ENCODE peak calls at places on chromosomes 1 and 21, in six cellular contexts. One of them, this sample, is unnamed.

GRCh38 chr1:54698346-54698745 is 17.3 kb upstream of the TTC4 start:
- DNase-seq in naive thymus-derived CD4-positive, alpha-beta T cell: no peak
- DNase-seq in cardiac muscle cell: no peak
- DNase-seq in WERI-Rb-1: no peak
- DNase-seq in stomach: no peak
- DNase-seq in transverse colon: no peak
- DNase-seq in this sample: no peak

GRCh38 chr1:116375884-116376733 is 3.1 kb downstream of the ATP1A1 start:
- DNase-seq in naive thymus-derived CD4-positive, alpha-beta T cell: peak
- DNase-seq in cardiac muscle cell: peak
- DNase-seq in WERI-Rb-1: peak
- DNase-seq in stomach: peak
- DNase-seq in transverse colon: peak
- DNase-seq in this sample: peak

GRCh38 chr1:9909222-9910046 is 635 bp downstream of the CTNNBIP1 start:
- DNase-seq in naive thymus-derived CD4-positive, alpha-beta T cell: peak
- DNase-seq in cardiac muscle cell: no peak
- DNase-seq in WERI-Rb-1: no peak
- DNase-seq in stomach: peak
- DNase-seq in transverse colon: peak
- DNase-seq in this sample: no peak

GRCh38 chr1:180611016-180611930 is 20.5 kb upstream of the XPR1 start:
- DNase-seq in naive thymus-derived CD4-positive, alpha-beta T cell: no peak
- DNase-seq in cardiac muscle cell: no peak
- DNase-seq in WERI-Rb-1: no peak
- DNase-seq in stomach: no peak
- DNase-seq in transverse colon: no peak
- DNase-seq in this sample: no peak

GRCh38 chr1:194118086-194118485 is 931.7 kb upstream of the B3GALT2 start:
- DNase-seq in naive thymus-derived CD4-positive, alpha-beta T cell: no peak
- DNase-seq in cardiac muscle cell: no peak
- DNase-seq in WERI-Rb-1: no peak
- DNase-seq in stomach: no peak
- DNase-seq in transverse colon: no peak
- DNase-seq in this sample: no peak

GRCh38 chr1:167439301-167439988 is 78.9 kb downstream of the CD247 start:
- DNase-seq in naive thymus-derived CD4-positive, alpha-beta T cell: no peak
- DNase-seq in cardiac muscle cell: peak
- DNase-seq in WERI-Rb-1: peak
- DNase-seq in stomach: no peak
- DNase-seq in transverse colon: no peak
- DNase-seq in this sample: no peak

GRCh38 chr1:111399792-111400610 is 27.5 kb downstream of the OVGP1 start:
- DNase-seq in naive thymus-derived CD4-positive, alpha-beta T cell: peak
- DNase-seq in cardiac muscle cell: peak
- DNase-seq in WERI-Rb-1: peak
- DNase-seq in stomach: peak
- DNase-seq in transverse colon: peak
- DNase-seq in this sample: no peak

GRCh38 chr1:172990598-172991215 is 60.0 kb downstream of the TNFSF18 start:
- DNase-seq in naive thymus-derived CD4-positive, alpha-beta T cell: no peak
- DNase-seq in cardiac muscle cell: no peak
- DNase-seq in WERI-Rb-1: no peak
- DNase-seq in stomach: no peak
- DNase-seq in transverse colon: no peak
- DNase-seq in this sample: no peak

GRCh38 chr1:157045251-157046218 is at the start of gene ARHGEF11:
- DNase-seq in naive thymus-derived CD4-positive, alpha-beta T cell: peak
- DNase-seq in cardiac muscle cell: peak
- DNase-seq in WERI-Rb-1: peak
- DNase-seq in stomach: peak
- DNase-seq in transverse colon: peak
- DNase-seq in this sample: peak

GRCh38 chr1:246035060-246035531 is 472.0 kb downstream of the SMYD3 start:
- DNase-seq in naive thymus-derived CD4-positive, alpha-beta T cell: no peak
- DNase-seq in cardiac muscle cell: no peak
- DNase-seq in WERI-Rb-1: no peak
- DNase-seq in stomach: no peak
- DNase-seq in transverse colon: no peak
- DNase-seq in this sample: no peak

GRCh38 chr21:35159881-35160280 is 110.8 kb upstream of the RUNX1 start:
- DNase-seq in naive thymus-derived CD4-positive, alpha-beta T cell: no peak
- DNase-seq in cardiac muscle cell: no peak
- DNase-seq in WERI-Rb-1: no peak
- DNase-seq in stomach: no peak
- DNase-seq in transverse colon: no peak
- DNase-seq in this sample: no peak

GRCh38 chr1:147630447-147630846 is 39.9 kb downstream of the ACP6 start:
- DNase-seq in naive thymus-derived CD4-positive, alpha-beta T cell: no peak
- DNase-seq in cardiac muscle cell: no peak
- DNase-seq in WERI-Rb-1: no peak
- DNase-seq in stomach: no peak
- DNase-seq in transverse colon: no peak
- DNase-seq in this sample: no peak

GRCh38 chr21:33674226-33674625 is 31.9 kb downstream of the ITSN1 start:
- DNase-seq in naive thymus-derived CD4-positive, alpha-beta T cell: no peak
- DNase-seq in cardiac muscle cell: no peak
- DNase-seq in WERI-Rb-1: no peak
- DNase-seq in stomach: no peak
- DNase-seq in transverse colon: no peak
- DNase-seq in this sample: no peak

GRCh38 chr1:3135746-3136455 is 66.9 kb downstream of the PRDM16 start:
- DNase-seq in naive thymus-derived CD4-positive, alpha-beta T cell: no peak
- DNase-seq in cardiac muscle cell: no peak
- DNase-seq in WERI-Rb-1: no peak
- DNase-seq in stomach: peak
- DNase-seq in transverse colon: no peak
- DNase-seq in this sample: no peak

GRCh38 chr21:31338892-31339368 is 5.1 kb downstream of the TIAM1 start:
- DNase-seq in naive thymus-derived CD4-positive, alpha-beta T cell: no peak
- DNase-seq in cardiac muscle cell: no peak
- DNase-seq in WERI-Rb-1: no peak
- DNase-seq in stomach: no peak
- DNase-seq in transverse colon: no peak
- DNase-seq in this sample: no peak
- H3K27ac ChIP-seq in naive thymus-derived CD4-positive, alpha-beta T cell: no peak
- H3K27ac ChIP-seq in cardiac muscle cell: no peak
- H3K27ac ChIP-seq in WERI-Rb-1: no peak
- H3K27ac ChIP-seq in stomach: no peak
- H3K27ac ChIP-seq in transverse colon: no peak
- H3K27ac ChIP-seq in this sample: no peak

GRCh38 chr1:219085988-219086387 is 87.7 kb upstream of the LYPLAL1 start:
- DNase-seq in naive thymus-derived CD4-positive, alpha-beta T cell: no peak
- DNase-seq in cardiac muscle cell: no peak
- DNase-seq in WERI-Rb-1: no peak
- DNase-seq in stomach: no peak
- DNase-seq in transverse colon: no peak
- DNase-seq in this sample: no peak

GRCh38 chr1:219090618-219091017 is 83.1 kb upstream of the LYPLAL1 start:
- DNase-seq in naive thymus-derived CD4-positive, alpha-beta T cell: no peak
- DNase-seq in cardiac muscle cell: no peak
- DNase-seq in WERI-Rb-1: no peak
- DNase-seq in stomach: no peak
- DNase-seq in transverse colon: no peak
- DNase-seq in this sample: no peak

GRCh38 chr1:219092206-219092605 is 81.5 kb upstream of the LYPLAL1 start:
- DNase-seq in naive thymus-derived CD4-positive, alpha-beta T cell: no peak
- DNase-seq in cardiac muscle cell: no peak
- DNase-seq in WERI-Rb-1: no peak
- DNase-seq in stomach: no peak
- DNase-seq in transverse colon: no peak
- DNase-seq in this sample: peak

GRCh38 chr1:219086956-219087469 is 86.7 kb upstream of the LYPLAL1 start:
- DNase-seq in naive thymus-derived CD4-positive, alpha-beta T cell: no peak
- DNase-seq in cardiac muscle cell: no peak
- DNase-seq in WERI-Rb-1: no peak
- DNase-seq in stomach: no peak
- DNase-seq in transverse colon: no peak
- DNase-seq in this sample: no peak

GRCh38 chr1:219088778-219089557 is 84.7 kb upstream of the LYPLAL1 start:
- DNase-seq in naive thymus-derived CD4-positive, alpha-beta T cell: no peak
- DNase-seq in cardiac muscle cell: no peak
- DNase-seq in WERI-Rb-1: no peak
- DNase-seq in stomach: peak
- DNase-seq in transverse colon: peak
- DNase-seq in this sample: peak
- H3K27ac ChIP-seq in naive thymus-derived CD4-positive, alpha-beta T cell: no peak
- H3K27ac ChIP-seq in cardiac muscle cell: no peak
- H3K27ac ChIP-seq in WERI-Rb-1: no peak
- H3K27ac ChIP-seq in stomach: no peak
- H3K27ac ChIP-seq in transverse colon: no peak
- H3K27ac ChIP-seq in this sample: peak

GRCh38 chr1:76278711-76279386 is 204.3 kb downstream of the ST6GALNAC3 start:
- DNase-seq in naive thymus-derived CD4-positive, alpha-beta T cell: no peak
- DNase-seq in cardiac muscle cell: no peak
- DNase-seq in WERI-Rb-1: peak
- DNase-seq in stomach: no peak
- DNase-seq in transverse colon: no peak
- DNase-seq in this sample: no peak
- H3K27ac ChIP-seq in naive thymus-derived CD4-positive, alpha-beta T cell: no peak
- H3K27ac ChIP-seq in cardiac muscle cell: peak
- H3K27ac ChIP-seq in WERI-Rb-1: peak
- H3K27ac ChIP-seq in stomach: no peak
- H3K27ac ChIP-seq in transverse colon: no peak
- H3K27ac ChIP-seq in this sample: no peak

DNA sequence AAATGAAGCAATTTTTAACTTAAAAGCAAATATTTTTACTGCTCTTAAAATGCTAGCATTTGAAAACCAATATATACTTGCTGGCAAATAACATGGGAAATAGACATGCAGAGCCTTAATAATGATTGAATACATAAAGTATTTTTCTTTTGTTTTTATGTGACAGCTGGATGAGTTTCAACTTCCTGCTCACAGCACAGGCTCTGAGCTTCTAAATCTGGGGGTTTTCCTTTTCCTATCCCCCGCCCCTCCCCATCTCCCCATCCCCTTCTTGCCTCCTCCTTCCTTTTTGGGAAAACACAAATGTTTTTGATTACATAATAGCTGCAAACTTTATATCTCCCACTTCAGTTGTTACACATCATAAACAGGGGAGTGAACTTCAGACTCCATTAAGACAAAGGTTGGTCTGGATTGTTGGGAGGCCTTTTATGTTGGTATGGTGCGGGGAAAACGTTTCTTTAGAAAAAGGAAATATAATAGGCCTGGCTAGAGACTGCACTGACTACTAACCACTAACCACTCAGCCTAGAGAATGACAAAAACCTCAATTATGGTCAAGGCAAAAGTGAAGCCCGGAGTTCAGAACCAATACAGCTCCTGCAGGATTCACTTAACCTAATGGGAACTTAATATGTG is 116.1 kb upstream of the GORAB start:
- DNase-seq in naive thymus-derived CD4-positive, alpha-beta T cell: no peak
- DNase-seq in cardiac muscle cell: no peak
- DNase-seq in WERI-Rb-1: no peak
- DNase-seq in stomach: no peak
- DNase-seq in transverse colon: no peak
- DNase-seq in this sample: no peak
- H3K27ac ChIP-seq in naive thymus-derived CD4-positive, alpha-beta T cell: no peak
- H3K27ac ChIP-seq in cardiac muscle cell: no peak
- H3K27ac ChIP-seq in WERI-Rb-1: no peak
- H3K27ac ChIP-seq in stomach: no peak
- H3K27ac ChIP-seq in transverse colon: no peak
- H3K27ac ChIP-seq in this sample: no peak

DNA sequence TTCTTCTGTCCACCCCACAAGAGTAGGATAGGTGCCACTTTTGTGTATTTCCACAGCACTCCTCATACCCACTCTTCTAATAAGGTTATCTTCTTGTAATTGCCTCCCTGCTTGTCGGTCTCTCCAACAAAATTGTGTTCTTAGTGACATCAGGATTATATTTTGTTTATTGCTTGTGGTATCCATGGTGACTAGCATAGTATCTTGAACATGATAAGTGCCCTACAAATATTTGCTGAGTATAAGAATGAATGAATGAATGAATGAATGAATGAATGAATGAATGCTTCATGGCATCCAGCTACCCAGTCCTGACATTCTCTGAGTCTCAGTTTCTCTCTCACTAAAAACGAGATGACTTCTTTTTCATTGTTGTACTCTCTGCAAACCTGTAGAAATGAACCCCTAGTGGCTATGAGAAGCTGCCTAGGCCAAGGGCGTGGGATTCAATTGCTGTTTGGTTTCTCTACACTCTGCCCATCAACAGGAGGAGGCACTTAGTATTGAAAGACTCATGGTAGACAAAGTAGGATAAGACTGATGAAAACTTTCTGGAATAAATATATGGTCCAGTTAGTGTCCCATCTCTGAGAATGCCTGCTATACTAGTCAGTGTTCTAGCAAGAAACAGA is 121.0 kb downstream of the TMEM53 start:
- DNase-seq in naive thymus-derived CD4-positive, alpha-beta T cell: no peak
- DNase-seq in cardiac muscle cell: no peak
- DNase-seq in WERI-Rb-1: no peak
- DNase-seq in stomach: no peak
- DNase-seq in transverse colon: no peak
- DNase-seq in this sample: no peak
- H3K27ac ChIP-seq in naive thymus-derived CD4-positive, alpha-beta T cell: no peak
- H3K27ac ChIP-seq in cardiac muscle cell: no peak
- H3K27ac ChIP-seq in WERI-Rb-1: no peak
- H3K27ac ChIP-seq in stomach: no peak
- H3K27ac ChIP-seq in transverse colon: no peak
- H3K27ac ChIP-seq in this sample: peak

DNA sequence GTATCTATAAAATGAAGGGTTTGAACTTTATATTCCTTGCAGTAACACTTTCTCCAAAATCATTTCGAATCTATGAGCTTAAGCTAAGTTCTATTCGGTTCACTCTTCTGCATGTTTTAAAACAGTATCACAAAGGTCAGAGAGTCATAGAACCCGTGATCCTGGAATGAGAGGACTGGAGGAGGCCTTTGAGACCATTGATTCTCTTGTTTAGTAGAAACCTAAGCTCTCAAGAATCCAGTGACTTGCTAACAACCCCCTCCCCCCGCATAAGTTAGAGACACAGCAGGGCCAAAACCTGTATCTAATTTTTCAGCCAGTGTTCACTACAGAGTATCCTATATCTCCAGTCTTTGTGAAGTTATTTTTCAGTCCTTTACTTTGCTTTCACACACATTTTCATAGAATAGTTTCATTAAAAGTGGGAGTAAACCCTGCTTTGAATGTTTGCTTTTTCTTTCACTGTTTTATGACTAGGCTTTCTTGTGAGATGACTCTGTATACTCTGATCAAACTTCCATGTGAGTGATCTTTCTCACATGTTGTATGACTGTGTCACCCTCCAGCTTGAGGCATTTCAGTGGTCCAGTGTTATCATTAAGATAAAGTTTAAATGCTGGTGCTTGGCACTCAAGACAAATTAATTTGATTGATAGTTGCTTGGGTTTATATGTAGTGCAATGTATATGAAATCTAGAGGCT is 275.4 kb upstream of the SGIP1 start:
- DNase-seq in naive thymus-derived CD4-positive, alpha-beta T cell: no peak
- DNase-seq in cardiac muscle cell: no peak
- DNase-seq in WERI-Rb-1: no peak
- DNase-seq in stomach: no peak
- DNase-seq in transverse colon: no peak
- DNase-seq in this sample: no peak
- H3K27ac ChIP-seq in naive thymus-derived CD4-positive, alpha-beta T cell: no peak
- H3K27ac ChIP-seq in cardiac muscle cell: no peak
- H3K27ac ChIP-seq in WERI-Rb-1: no peak
- H3K27ac ChIP-seq in stomach: no peak
- H3K27ac ChIP-seq in transverse colon: no peak
- H3K27ac ChIP-seq in this sample: no peak

This sample was measured in epithelial cell of prostate.